ENCODE peak calls at places on chromosomes 12 and 14, in eight cellular contexts. K, O, Y, I, R, M, F and L are unnamed samples.

GRCh38 chr12:51381226-51382079 is 9.8 kb downstream of the GALNT6 start:
- DNase-seq in K (no peak), O (peak; percentile 68), Y (no peak), I (no peak), R (no peak), M (no peak), F (no peak), L (no peak)

GRCh38 chr12:31021809-31022492 is 51.7 kb upstream of the DDX11 start:
- DNase-seq in K (no peak), O (peak; percentile 52), Y (no peak), I (no peak), R (no peak), M (no peak), F (no peak), L (peak; percentile 18)

GRCh38 chr14:85466678-85467077 is 63.3 kb upstream of the FLRT2 start:
- DNase-seq in K (no peak), O (peak; percentile 38), Y (no peak), I (no peak), R (no peak), M (no peak), F (no peak), L (no peak)

GRCh38 chr14:92506230-92506629 is 7.4 kb upstream of the RIN3 start:
- DNase-seq in K (no peak), O (no peak), Y (no peak), I (no peak), R (peak; percentile 74), M (no peak), F (no peak), L (no peak)

GRCh38 chr12:57232156-57232756 is 2.7 kb downstream of the SHMT2 start:
- DNase-seq in K (no peak), O (no peak), Y (no peak), I (no peak), R (peak; percentile 71), M (no peak), F (no peak), L (no peak)

GRCh38 chr12:84632556-84632955 is 280.0 kb downstream of the SLC6A15 start:
- DNase-seq in K (no peak), O (no peak), Y (no peak), I (no peak), R (no peak), M (no peak), F (no peak), L (no peak)

GRCh38 chr14:105866841-105867321 is 340.5 kb downstream of the TMEM121 start:
- DNase-seq in K (no peak), O (no peak), Y (no peak), I (no peak), R (peak; percentile 51), M (no peak), F (peak; percentile 15), L (no peak)

GRCh38 chr14:85532981-85533820 is 3.3 kb downstream of the FLRT2 start:
- DNase-seq in K (no peak), O (peak; percentile 88), Y (peak; percentile 32), I (peak; percentile 19), R (no peak), M (no peak), F (peak; percentile 31), L (no peak)

GRCh38 chr14:94313991-94314655 is 9.0 kb downstream of the SERPINA6 start:
- DNase-seq in K (no peak), O (no peak), Y (no peak), I (no peak), R (no peak), M (no peak), F (no peak), L (no peak)

GRCh38 chr14:32703246-32703645 is 235.4 kb upstream of the NPAS3 start:
- DNase-seq in K (no peak), O (peak; percentile 20), Y (no peak), I (no peak), R (no peak), M (no peak), F (no peak), L (no peak)

GRCh38 chr12:120075034-120075616 is 41.4 kb downstream of the RAB35 start:
- DNase-seq in K (no peak), O (no peak), Y (no peak), I (no peak), R (peak; percentile 25), M (no peak), F (no peak), L (no peak)

GRCh38 chr12:90058721-90059120 is 350.1 kb upstream of the ATP2B1 start:
- DNase-seq in K (no peak), O (peak; percentile 90), Y (no peak), I (no peak), R (no peak), M (no peak), F (no peak), L (no peak)

GRCh38 chr14:78152246-78153068 is 17.7 kb upstream of the NRXN3 start:
- DNase-seq in K (no peak), O (no peak), Y (no peak), I (no peak), R (no peak), M (no peak), F (no peak), L (no peak)

GRCh38 chr12:51395283-51396230 is 4.4 kb upstream of the GALNT6 start:
- DNase-seq in K (no peak), O (no peak), Y (no peak), I (peak; percentile 52), R (no peak), M (no peak), F (no peak), L (no peak)

GRCh38 chr14:87600236-87600635 is 392.7 kb downstream of the GALC start:
- DNase-seq in K (no peak), O (no peak), Y (no peak), I (no peak), R (no peak), M (no peak), F (no peak), L (no peak)

DNA sequence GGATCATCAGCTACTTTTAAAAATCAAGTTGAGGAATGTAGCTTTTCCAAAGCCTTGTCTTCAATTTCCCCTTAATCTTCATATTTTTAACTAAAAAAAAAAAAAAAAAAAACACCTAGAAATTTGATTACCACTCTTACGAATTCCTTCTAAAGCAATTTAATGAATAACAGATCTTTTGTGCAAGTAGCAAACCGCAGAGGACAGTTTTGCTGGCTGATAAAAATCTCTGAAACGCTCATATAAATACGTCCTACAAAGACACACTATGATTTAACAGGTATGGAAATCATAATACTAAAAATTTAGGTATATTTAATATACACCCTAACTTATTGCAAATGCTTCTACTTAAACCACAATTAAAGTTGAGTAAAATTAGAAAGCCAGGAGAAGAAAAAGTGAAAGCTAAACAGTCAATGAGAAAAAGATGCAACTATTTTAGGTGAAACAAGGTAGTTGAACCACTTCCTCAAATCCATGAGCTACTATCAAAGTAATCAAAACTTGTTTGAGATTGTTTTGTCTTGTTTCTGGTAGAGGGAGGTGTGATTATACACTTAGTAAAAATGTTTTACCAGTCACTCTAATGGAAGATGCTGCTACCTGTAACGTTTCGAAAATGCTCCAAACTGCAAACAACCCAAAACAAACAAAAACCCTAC is 2.3 kb downstream of the PAWR start:
- DNase-seq in K (no peak), O (peak; percentile 39), Y (no peak), I (no peak), R (no peak), M (no peak), F (no peak), L (no peak)
- H3K27ac ChIP-seq in K (no peak overlapping the region), O (peak overlapping the region; percentile 85), Y (peak overlapping the region; percentile 98), I (no peak overlapping the region), R (peak overlapping the region; percentile 82), M (peak overlapping the region; percentile 93), F (no peak overlapping the region), L (peak overlapping the region; percentile 94)

DNA sequence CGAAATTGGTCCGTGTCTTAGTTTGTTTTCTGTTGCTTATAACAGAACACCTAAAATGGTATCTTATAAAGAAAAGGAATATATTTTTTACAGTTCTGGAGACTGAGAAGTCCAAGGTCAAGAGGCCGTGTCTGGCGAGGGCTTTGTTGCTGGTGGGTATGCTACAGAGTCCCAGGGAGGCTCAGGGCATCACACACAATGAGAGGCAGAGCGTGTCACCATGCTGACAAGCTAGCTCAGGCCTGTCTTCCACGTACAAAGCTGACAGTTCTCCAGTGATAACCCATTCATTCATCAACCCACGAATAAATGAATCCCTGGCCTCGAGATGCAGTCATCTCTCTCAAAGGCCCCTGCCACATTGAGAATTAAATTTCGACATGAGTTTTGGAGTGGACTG is 56.7 kb upstream of the AEBP2 start:
- DNase-seq in K (no peak), O (no peak), Y (no peak), I (no peak), R (peak; percentile 41), M (no peak), F (peak; percentile 7), L (no peak)
- TF ChIP-seq POLR2AphosphoS5 in K (no peak), O (no peak), Y (no peak), I (no peak), R (no peak), M (no peak), F (no peak), L (no peak)

GRCh38 chr12:100798799-100799198 is 4.2 kb downstream of the ANO4 start:
- DNase-seq in K (no peak), O (no peak), Y (no peak), I (no peak), R (no peak), M (no peak), F (no peak), L (no peak)
- H3K27ac ChIP-seq in K (no peak overlapping the region), O (no peak overlapping the region), Y (no peak overlapping the region), I (no peak overlapping the region), R (no peak overlapping the region), M (no peak overlapping the region), F (no peak overlapping the region), L (no peak overlapping the region)

GRCh38 chr12:116043673-116044072 is 233.8 kb downstream of the MED13L start:
- DNase-seq in K (no peak), O (no peak), Y (no peak), I (peak; percentile 14), R (no peak), M (no peak), F (no peak), L (no peak)

GRCh38 chr12:116045158-116045557 is 232.3 kb downstream of the MED13L start:
- DNase-seq in K (no peak), O (no peak), Y (no peak), I (no peak), R (no peak), M (no peak), F (no peak), L (no peak)

GRCh38 chr12:116040412-116040811 is 237.1 kb downstream of the MED13L start:
- DNase-seq in K (no peak), O (peak; percentile 67), Y (no peak), I (no peak), R (no peak), M (no peak), F (no peak), L (no peak)

GRCh38 chr12:116046039-116046438 is 231.5 kb downstream of the MED13L start:
- DNase-seq in K (no peak), O (no peak), Y (no peak), I (no peak), R (no peak), M (no peak), F (no peak), L (no peak)

DNA sequence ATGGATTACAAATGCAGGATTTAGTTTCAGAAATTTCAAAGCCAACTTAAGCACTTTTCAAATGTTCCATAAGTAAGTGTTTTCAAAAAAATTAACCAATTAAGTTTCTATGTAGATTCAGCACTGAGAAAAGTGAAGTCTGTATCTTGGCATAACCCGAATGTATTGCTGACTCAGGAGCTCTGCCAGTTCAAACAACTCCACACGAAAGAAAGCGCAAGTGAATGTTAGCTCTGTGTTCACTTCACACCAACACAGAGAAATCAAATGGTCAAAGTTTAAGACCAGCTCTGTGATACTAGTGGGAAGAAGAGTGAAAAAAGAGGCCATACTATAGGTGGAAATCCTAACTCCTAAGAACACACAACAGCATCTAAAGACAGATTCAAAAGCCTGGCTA is 233.3 kb downstream of the MED13L start:
- DNase-seq in K (no peak), O (peak; percentile 11), Y (no peak), I (no peak), R (no peak), M (no peak), F (no peak), L (no peak)
- TF ChIP-seq POLR2AphosphoS5 in K (no peak), O (no peak), Y (no peak), I (no peak), R (no peak), M (no peak), F (no peak), L (no peak)